ENCODE peak calls at places on chromosomes 7 and 10, in eight cellular contexts. K, E, V, B, U, I, W and L are unnamed samples.

GRCh38 chr10:28624351-28624750 is 53.0 kb upstream of the BAMBI start:
- DNase-seq in B (no peak), K (no peak), E (no peak), W (no peak), I (no peak), V (no peak), U (no peak), L (no peak)

GRCh38 chr10:71598673-71599072 is 120.9 kb downstream of the C10orf105 start:
- DNase-seq in V (peak), E (no peak), K (peak), B (peak), U (no peak), W (no peak), I (peak), L (peak)

GRCh38 chr10:94429049-94429707 is 26.8 kb downstream of the TBC1D12 start:
- DNase-seq in E (peak), B (no peak), W (no peak), K (peak), U (no peak), V (no peak), I (peak), L (no peak)

GRCh38 chr7:129664029-129665012 is 52.8 kb downstream of the NRF1 start:
- DNase-seq in V (no peak), U (no peak), E (peak), I (peak), W (peak), B (no peak), K (peak), L (peak)

GRCh38 chr10:100872034-100872791 is 40.5 kb upstream of the SLF2 start:
- DNase-seq in U (peak), B (no peak), K (peak), I (no peak), V (peak), W (peak), E (no peak), L (no peak)

GRCh38 chr10:71077143-71077581 is 135.2 kb upstream of the UNC5B start:
- DNase-seq in V (peak), B (no peak), E (no peak), W (no peak), K (no peak), U (peak), I (no peak), L (no peak)

GRCh38 chr7:128833148-128833938 is 3.1 kb downstream of the FLNC start:
- DNase-seq in I (no peak), B (peak), V (peak), K (peak), E (no peak), W (no peak), U (peak), L (no peak)

GRCh38 chr10:77230194-77230593 is 407.4 kb downstream of the KCNMA1 start:
- DNase-seq in V (no peak), K (peak), W (no peak), U (no peak), E (peak), B (no peak), I (peak), L (no peak)

GRCh38 chr7:33072471-33072870 is 9.9 kb upstream of the NT5C3A start:
- DNase-seq in B (no peak), E (peak), W (no peak), K (peak), V (no peak), I (peak), U (no peak), L (peak)

GRCh38 chr10:31961675-31962074 is 33.0 kb upstream of the ARHGAP12 start:
- DNase-seq in K (peak), U (no peak), B (no peak), I (peak), V (no peak), W (peak), E (peak), L (no peak)

GRCh38 chr10:21750424-21750823 is 216.4 kb downstream of the MLLT10 start:
- DNase-seq in E (no peak), V (no peak), B (no peak), K (no peak), I (no peak), U (peak), W (no peak), L (no peak)

GRCh38 chr10:73886085-73886529 is 11.8 kb upstream of the CAMK2G start:
- DNase-seq in K (peak), U (peak), I (peak), E (no peak), V (peak), W (peak), B (peak), L (no peak)

GRCh38 chr7:30171753-30172447 is 37.1 kb downstream of the MTURN start:
- DNase-seq in V (no peak), E (no peak), W (no peak), B (no peak), K (no peak), U (no peak), I (no peak), L (no peak)

GRCh38 chr7:132251327-132251659 is 325.0 kb downstream of the PLXNA4 start:
- DNase-seq in B (peak), V (peak), I (no peak), U (peak), W (no peak), E (no peak), K (no peak), L (peak)

GRCh38 chr7:99112097-99112496 is 31.8 kb downstream of the SMURF1 start:
- DNase-seq in V (no peak), I (no peak), W (no peak), E (no peak), K (no peak), U (no peak), B (no peak), L (no peak)

GRCh38 chr7:101154693-101155102 is 422 bp downstream of the AP1S1 start:
- DNase-seq in I (no peak), U (no peak), E (no peak), K (no peak), W (no peak), V (peak), B (no peak), L (no peak)

GRCh38 chr10:88428442-88428841 is 154.7 kb downstream of the RNLS start:
- DNase-seq in U (no peak), B (no peak), E (no peak), K (peak), W (peak), V (no peak), I (no peak), L (no peak)

GRCh38 chr7:78967046-78967445 is 486.4 kb downstream of the MAGI2 start:
- DNase-seq in V (no peak), W (no peak), U (no peak), K (no peak), E (no peak), I (no peak), B (no peak), L (no peak)

GRCh38 chr10:130900441-130901160 is 410.9 kb downstream of the TCERG1L start:
- DNase-seq in W (no peak), E (no peak), K (no peak), U (peak), V (no peak), B (no peak), I (no peak), L (no peak)

GRCh38 chr7:96308253-96308949 is 13.5 kb downstream of the SLC25A13 start:
- DNase-seq in K (no peak), W (no peak), I (no peak), E (no peak), V (no peak), U (peak), B (no peak), L (no peak)

GRCh38 chr10:52110576-52110975 is 203.5 kb upstream of the DKK1 start:
- DNase-seq in E (no peak), B (no peak), U (no peak), I (no peak), W (no peak), K (no peak), V (no peak), L (no peak)

DNA sequence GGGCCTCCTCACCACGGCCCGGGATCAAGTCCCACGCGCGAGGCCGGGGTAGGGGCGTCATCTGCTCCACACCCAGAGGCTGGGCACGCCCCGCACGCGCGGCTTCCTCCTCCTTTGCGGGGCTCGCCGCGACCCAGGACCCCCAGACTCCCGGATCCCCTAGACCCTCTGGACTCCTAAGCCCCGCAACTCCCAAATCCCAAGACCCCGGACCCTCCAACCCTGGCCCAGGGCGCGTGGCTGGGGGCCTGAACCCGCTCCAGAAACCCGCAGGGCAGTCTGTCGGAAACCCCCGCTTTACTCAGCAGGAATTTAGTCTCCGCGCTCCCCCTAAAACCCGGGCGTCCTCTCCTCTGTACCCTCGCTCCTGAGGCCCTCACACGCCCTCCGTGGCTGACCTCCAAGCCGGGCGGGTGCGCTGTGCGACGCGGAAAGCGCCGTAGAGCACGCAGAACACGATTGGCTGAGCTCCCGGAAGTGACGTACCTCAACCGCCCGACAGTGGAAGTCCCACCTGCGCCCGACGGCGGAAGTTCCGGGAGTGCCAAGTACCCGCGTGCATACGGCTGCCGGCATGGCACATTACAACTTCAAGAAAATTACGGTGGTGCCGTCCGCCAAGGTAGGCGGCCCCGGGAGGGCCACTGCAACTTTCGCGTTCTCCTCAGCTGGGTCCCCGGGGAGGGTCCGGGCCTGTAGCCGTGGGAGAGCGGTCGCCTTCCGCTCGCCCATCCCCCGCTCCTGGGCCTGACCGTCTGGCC is at the start of gene GTPBP4:
- DNase-seq in K (peak), U (peak), V (peak), I (peak), W (peak), B (peak), E (peak), L (peak)
- TF ChIP-seq CTCF in K (no peak), U (no peak), V (no peak), I (peak), W (peak), B (peak), E (peak), L (peak)

GRCh38 chr7:151438864-151439601 is 908 bp downstream of the CRYGN start:
- DNase-seq in B (no peak), W (no peak), K (no peak), U (no peak), E (no peak), I (no peak), V (no peak), L (no peak)

GRCh38 chr7:151442776-151443496 is 3.0 kb upstream of the CRYGN start:
- DNase-seq in V (peak), I (no peak), U (no peak), W (no peak), E (no peak), B (no peak), K (no peak), L (no peak)

GRCh38 chr7:151437866-151438516 is 1.9 kb downstream of the CRYGN start:
- DNase-seq in W (no peak), E (no peak), V (no peak), U (no peak), K (no peak), B (no peak), I (no peak), L (no peak)

GRCh38 chr7:151440799-151441443 is 980 bp upstream of the CRYGN start:
- DNase-seq in I (no peak), U (no peak), E (no peak), V (no peak), B (no peak), K (no peak), W (no peak), L (no peak)

GRCh38 chr7:151439855-151440798 is at the start of gene CRYGN:
- DNase-seq in U (peak), V (no peak), B (no peak), W (no peak), E (no peak), I (no peak), K (no peak), L (no peak)
- H3K4me3 ChIP-seq in U (peak), V (no peak), B (peak), W (no peak), E (no peak), I (no peak), K (peak), L (no peak)

GRCh38 chr10:33327750-33328149 is 6.7 kb downstream of the NRP1 start:
- DNase-seq in U (peak), B (no peak), W (no peak), K (no peak), E (no peak), V (no peak), I (no peak), L (no peak)
- TF ChIP-seq CTCF in U (peak), B (no peak), W (peak), K (peak), E (peak), V (no peak), I (peak), L (peak)

DNA sequence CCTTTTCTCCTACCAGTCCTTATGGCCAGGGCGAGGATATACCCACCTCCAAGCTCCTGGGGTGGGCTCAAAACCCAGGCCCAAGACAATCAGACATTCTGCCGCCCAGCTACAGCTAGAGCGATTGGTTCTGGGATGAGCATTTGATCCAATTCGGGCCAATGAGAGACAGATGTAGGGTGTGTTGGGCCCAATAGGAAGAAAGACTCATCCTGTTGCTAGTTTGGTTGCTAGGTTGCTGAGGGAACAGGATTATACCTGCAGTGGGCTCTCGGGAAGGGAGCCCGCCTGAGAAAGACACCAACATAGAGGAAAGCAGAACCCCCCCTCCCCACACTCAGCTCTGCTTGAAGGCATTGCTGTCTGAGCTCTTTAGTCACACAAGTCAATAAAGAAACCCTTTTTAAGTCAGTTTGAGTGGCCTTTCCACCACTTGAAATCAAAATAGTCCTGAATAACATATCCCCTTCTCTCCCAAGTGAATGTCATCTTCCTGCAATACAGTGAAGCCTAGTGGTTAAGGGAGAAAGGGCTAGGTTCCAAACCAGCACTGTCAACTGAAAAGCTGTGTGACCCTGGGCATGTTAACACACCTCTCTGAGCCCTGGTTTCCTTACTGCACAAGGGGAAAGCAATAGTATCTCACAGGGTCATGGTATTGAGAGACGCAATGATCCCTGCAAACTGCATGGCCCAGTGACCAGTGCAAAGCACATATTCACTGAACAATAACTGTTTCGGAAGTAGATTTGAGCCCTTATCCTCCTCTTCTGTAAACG is 21.8 kb downstream of the ITPRIP start:
- DNase-seq in I (no peak), E (no peak), W (no peak), K (no peak), B (no peak), V (no peak), U (no peak), L (no peak)
- H3K4me3 ChIP-seq in I (no peak), E (no peak), W (no peak), K (no peak), B (no peak), V (no peak), U (no peak), L (no peak)

DNA sequence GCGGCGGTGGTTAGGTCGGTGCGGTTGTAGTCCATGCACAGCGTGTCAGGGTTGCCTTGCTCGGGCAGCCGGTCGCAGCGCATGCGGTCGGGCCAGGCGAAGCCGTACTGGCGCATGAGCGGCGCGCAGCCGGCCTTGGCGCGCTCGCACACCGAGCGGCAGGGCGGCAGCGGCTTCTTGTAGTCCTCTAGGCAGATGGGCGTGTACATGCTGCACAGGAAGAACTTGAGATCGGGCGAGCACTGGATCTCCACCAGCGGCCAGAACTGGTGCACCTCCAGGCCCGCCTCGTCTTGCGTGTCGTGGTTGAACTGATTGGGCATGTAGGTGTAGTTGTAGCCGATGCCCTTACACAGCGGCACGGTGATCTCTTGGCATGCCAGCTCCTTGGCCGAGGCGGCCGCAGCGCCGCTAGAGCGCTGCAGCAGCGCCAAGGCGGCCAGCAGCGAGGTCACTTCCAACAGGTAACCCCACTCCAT is 1.1 kb downstream of the FZD8 start:
- DNase-seq in E (peak), U (peak), W (peak), I (peak), B (peak), V (peak), K (peak), L (peak)
- TF ChIP-seq CTCF in E (no peak), U (no peak), W (no peak), I (no peak), B (no peak), V (no peak), K (no peak), L (peak)